ENCODE peak calls at places on chromosomes 2 and 18, in nine cellular contexts. J, N, Z, S, G, V, T, B and P are unnamed samples.

GRCh38 chr2:46379213-46380037 is 82.2 kb downstream of the EPAS1 start:
- DNase-seq in J (no peak), N (no peak), Z (no peak), S (peak), G (no peak), V (no peak), T (no peak), B (no peak), P (no peak)

GRCh38 chr18:63511285-63511684 is 30.9 kb upstream of the SERPINB12 start:
- DNase-seq in J (peak), N (no peak), Z (peak), S (peak), G (no peak), V (no peak), T (peak), B (peak), P (no peak)

GRCh38 chr2:166126014-166126639 is 1.7 kb downstream of the SCN1A start:
- DNase-seq in J (no peak), N (no peak), Z (no peak), S (no peak), G (no peak), V (no peak), T (no peak), B (no peak), P (no peak)

GRCh38 chr18:47720741-47721140 is 209.7 kb downstream of the SMAD2 start:
- DNase-seq in J (no peak), N (no peak), Z (no peak), S (no peak), G (no peak), V (no peak), T (no peak), B (no peak), P (no peak)

GRCh38 chr2:85243101-85244072 is 84.4 kb downstream of the TGOLN2 start:
- DNase-seq in J (no peak), N (peak), Z (peak), S (no peak), G (no peak), V (peak), T (peak), B (peak), P (no peak)

GRCh38 chr18:31680836-31681568 is 3.4 kb downstream of the B4GALT6 start:
- DNase-seq in J (peak), N (no peak), Z (no peak), S (no peak), G (no peak), V (no peak), T (no peak), B (no peak), P (no peak)

GRCh38 chr2:207046642-207047213 is 107.4 kb downstream of the CPO start:
- DNase-seq in J (peak), N (no peak), Z (no peak), S (no peak), G (no peak), V (no peak), T (no peak), B (no peak), P (no peak)

GRCh38 chr18:22514655-22515054 is 96.9 kb upstream of the CTAGE1 start:
- DNase-seq in J (no peak), N (no peak), Z (no peak), S (no peak), G (no peak), V (no peak), T (no peak), B (peak), P (no peak)

GRCh38 chr18:58310517-58310916 is 266.5 kb downstream of the NEDD4L start:
- DNase-seq in J (no peak), N (no peak), Z (peak), S (no peak), G (peak), V (peak), T (no peak), B (no peak), P (no peak)

GRCh38 chr2:240567137-240567871 is 980 bp upstream of the RNPEPL1 start:
- DNase-seq in J (no peak), N (peak), Z (no peak), S (no peak), G (peak), V (peak), T (no peak), B (peak), P (no peak)

GRCh38 chr2:240329778-240330177 is 105.7 kb upstream of the GPC1 start:
- DNase-seq in J (no peak), N (no peak), Z (no peak), S (no peak), G (no peak), V (no peak), T (no peak), B (no peak), P (no peak)

GRCh38 chr18:79916546-79917350 is 34.7 kb downstream of the SLC66A2 start:
- DNase-seq in J (no peak), N (peak), Z (no peak), S (no peak), G (no peak), V (no peak), T (no peak), B (no peak), P (no peak)

GRCh38 chr18:2515408-2515807 is 55.9 kb downstream of the METTL4 start:
- DNase-seq in J (no peak), N (no peak), Z (no peak), S (peak), G (no peak), V (no peak), T (no peak), B (no peak), P (no peak)

GRCh38 chr18:71398530-71398929 is 1109.7 kb downstream of the SOCS6 start:
- DNase-seq in J (no peak), N (no peak), Z (peak), S (no peak), G (no peak), V (no peak), T (peak), B (no peak), P (no peak)
- TF ChIP-seq CTCF in J (no peak), N (no peak), Z (peak), S (no peak), G (no peak), V (no peak), T (peak), B (no peak), P (no peak)

DNA sequence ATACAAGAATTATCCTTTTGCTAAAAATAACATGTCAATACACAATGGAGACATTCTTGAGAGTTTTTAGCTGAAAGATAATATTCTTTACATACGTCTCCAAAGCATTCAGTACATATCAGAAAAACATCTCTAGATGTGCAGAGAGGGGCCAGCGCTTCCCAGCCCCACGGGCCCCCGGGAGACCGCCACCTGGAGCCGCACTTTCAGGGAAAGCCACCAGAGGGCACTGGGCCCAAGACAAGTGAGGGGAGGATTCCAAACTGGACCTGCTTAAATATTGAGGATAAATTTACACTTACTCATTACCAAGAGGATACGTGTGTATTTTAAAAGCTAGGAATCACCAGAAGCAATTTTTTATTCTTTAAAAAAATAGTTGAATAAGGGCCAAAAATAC is 499.5 kb downstream of the GALR1 start:
- DNase-seq in J (no peak), N (no peak), Z (no peak), S (no peak), G (no peak), V (no peak), T (peak), B (no peak), P (no peak)
- TF ChIP-seq CTCF in J (peak), N (no peak), Z (no peak), S (no peak), G (peak), V (peak), T (peak), B (peak), P (peak)

GRCh38 chr2:189594305-189594704 is 13.7 kb upstream of the SLC40A1 start:
- DNase-seq in J (peak), N (no peak), Z (no peak), S (no peak), G (no peak), V (no peak), T (no peak), B (no peak), P (no peak)

GRCh38 chr2:189595412-189595811 is 14.8 kb upstream of the SLC40A1 start:
- DNase-seq in J (no peak), N (no peak), Z (no peak), S (no peak), G (no peak), V (no peak), T (no peak), B (no peak), P (no peak)

GRCh38 chr2:189587771-189588170 is 7.2 kb upstream of the SLC40A1 start:
- DNase-seq in J (no peak), N (no peak), Z (no peak), S (no peak), G (no peak), V (no peak), T (no peak), B (no peak), P (no peak)

GRCh38 chr2:189593115-189593514 is 12.5 kb upstream of the SLC40A1 start:
- DNase-seq in J (no peak), N (no peak), Z (no peak), S (no peak), G (no peak), V (no peak), T (no peak), B (no peak), P (no peak)

DNA sequence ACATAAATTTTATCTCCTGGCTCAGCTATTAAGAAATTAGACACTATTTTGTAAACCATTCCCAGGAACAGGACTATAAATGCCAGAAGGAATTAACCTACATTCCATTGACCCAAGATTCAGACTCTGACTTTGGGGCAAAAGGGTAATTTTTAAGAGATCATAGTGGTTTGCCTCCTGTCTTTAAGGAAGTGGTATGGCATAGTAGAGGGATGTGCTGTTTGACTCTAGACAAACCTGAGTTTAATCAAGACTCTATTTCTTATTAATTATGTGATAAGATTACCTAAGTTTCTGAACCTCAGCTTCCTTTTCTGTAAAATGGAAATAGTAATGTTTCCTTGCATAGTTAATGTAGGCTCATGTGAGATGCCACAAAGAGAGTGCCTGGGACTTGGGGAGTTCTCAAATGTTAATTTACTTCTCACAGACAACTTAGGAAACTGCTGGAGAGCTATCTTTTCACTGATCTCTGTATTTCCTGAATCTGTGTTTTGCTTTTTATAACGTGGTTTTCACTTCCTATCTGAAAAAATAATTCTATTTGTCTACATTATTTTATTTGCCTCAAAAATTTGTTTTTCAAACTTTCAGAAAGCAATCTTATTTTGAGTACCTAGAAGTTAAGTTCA is 11.9 kb upstream of the SLC40A1 start:
- DNase-seq in J (no peak), N (no peak), Z (no peak), S (no peak), G (no peak), V (no peak), T (no peak), B (no peak), P (no peak)
- TF ChIP-seq CTCF in J (no peak), N (no peak), Z (no peak), S (no peak), G (no peak), V (no peak), T (no peak), B (no peak), P (no peak)

DNA sequence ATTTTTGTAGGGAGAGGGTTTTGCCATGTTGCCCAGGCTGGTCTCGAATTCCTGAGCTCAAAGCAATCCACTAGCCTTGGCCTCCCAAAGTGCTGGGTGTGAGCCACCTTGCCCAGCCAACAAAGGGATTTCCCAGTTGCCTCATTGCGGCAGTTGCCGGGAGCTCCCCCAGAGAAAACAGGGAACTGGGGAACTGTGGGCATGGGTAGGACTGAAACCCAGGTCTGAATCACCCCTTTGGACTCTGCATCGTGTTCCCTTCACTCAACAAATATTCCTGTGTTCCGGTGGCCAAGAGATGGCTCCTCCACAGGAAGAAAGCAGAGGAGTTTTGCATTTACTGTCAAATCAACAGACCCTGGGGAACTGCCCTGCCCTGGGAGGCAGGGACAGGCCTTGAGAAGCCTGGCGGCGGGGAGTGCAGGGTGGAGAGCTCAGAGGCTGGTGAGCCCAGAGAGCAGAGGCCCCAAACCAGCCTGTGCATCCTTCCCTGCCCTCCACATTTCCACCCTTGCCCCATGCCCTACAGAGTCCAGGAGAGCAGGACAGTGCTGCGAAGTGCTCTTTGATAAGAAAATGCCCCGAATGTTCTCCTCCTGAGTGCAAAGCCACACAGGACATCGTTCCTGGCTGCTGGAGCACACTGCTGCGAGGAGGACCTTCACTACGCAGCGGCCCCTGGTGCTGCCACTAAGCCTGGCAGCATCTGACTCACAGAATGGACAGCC is 24.9 kb downstream of the MYO7B start:
- DNase-seq in J (no peak), N (no peak), Z (no peak), S (no peak), G (no peak), V (no peak), T (no peak), B (peak), P (no peak)
- TF ChIP-seq CTCF in J (no peak), N (peak), Z (no peak), S (peak), G (no peak), V (no peak), T (no peak), B (peak), P (no peak)

DNA sequence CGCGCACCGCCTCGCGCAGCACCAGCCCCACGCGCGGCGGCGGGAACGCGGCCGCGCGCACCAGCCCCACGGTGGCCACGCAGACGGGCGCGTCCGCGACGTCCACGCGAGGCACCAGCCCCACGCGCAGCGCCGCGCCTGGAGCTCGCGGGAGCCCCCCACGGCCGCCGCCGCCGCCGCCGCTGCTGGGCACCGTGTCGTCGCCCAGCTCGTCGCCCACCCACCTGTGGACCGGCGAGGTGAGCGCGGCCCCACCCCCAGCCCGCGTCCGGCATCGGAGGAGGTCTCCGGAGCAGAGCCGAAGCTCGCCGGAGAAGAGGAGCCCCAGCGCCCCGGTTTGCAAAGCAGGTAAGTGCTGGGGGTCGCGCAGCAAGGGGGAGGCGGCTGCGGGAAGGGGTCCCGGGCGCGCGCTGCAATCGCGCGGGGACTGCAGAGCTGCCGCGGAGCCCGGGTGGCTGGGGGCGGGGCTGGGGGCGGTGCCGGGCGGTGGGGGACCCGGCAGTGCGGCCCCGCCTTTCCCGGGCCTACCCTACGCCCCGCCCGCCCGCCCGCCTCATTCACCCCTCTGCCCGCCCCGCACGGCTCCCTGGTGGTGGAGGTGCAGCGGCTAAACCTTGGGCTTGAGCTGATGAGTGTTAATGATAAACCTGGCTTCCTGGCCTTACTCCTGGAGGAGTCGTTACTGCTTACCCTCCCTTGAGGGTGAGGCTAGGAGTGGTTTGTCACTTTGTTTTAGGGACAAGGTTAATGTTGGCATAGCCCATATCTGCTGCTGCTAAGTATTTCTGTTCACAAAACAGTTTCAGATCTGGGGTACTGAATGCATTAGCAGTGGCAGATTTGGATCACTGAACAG is 900 bp downstream of the FAM117B start:
- DNase-seq in J (peak), N (peak), Z (peak), S (peak), G (peak), V (peak), T (peak), B (peak), P (peak)
- TF ChIP-seq CTCF in J (no peak), N (no peak), Z (no peak), S (no peak), G (no peak), V (peak), T (no peak), B (no peak), P (no peak)